ENCODE peak calls at places on chromosomes 5 and 9, in four cellular contexts. N is A549; R is CD4-positive, CD25-positive, alpha-beta regulatory T cell; V is AG04450. D is an unnamed sample.

GRCh38 chr5:150639751-150640150 is 709 bp upstream of the SYNPO start:
- DNase-seq in N (no peak), R (no peak), V (no peak), D (no peak)

GRCh38 chr5:126508962-126509279 is 85.7 kb downstream of the GRAMD2B start:
- DNase-seq in N (no peak), R (peak), V (no peak), D (no peak)

GRCh38 chr5:179160584-179160983 is 100.4 kb downstream of the ZNF354C start:
- DNase-seq in N (no peak), R (no peak), V (no peak), D (no peak)

GRCh38 chr5:92775711-92776615 is 805.1 kb downstream of the NR2F1-AS1 start:
- DNase-seq in N (no peak), R (no peak), V (no peak), D (no peak)

GRCh38 chr9:33778700-33779351 is 16.5 kb upstream of the PRSS3 start:
- DNase-seq in N (peak), R (peak), V (no peak), D (no peak)

GRCh38 chr9:99489043-99489378 is 266.9 kb downstream of the SEC61B start:
- DNase-seq in N (no peak), R (no peak), V (peak), D (peak)

GRCh38 chr5:53017383-53017782 is 28.2 kb downstream of the ITGA2 start:
- DNase-seq in N (no peak), R (no peak), V (no peak), D (no peak)

GRCh38 chr5:133155326-133155969 is 103.6 kb downstream of the HSPA4 start:
- DNase-seq in N (no peak), R (no peak), V (no peak), D (no peak)

GRCh38 chr9:111467778-111468367 is 16.3 kb downstream of the ECPAS start:
- DNase-seq in N (no peak), R (no peak), V (no peak), D (no peak)

GRCh38 chr9:130478152-130478551 is 33.4 kb downstream of the ASS1 start:
- DNase-seq in N (no peak), R (no peak), V (no peak), D (no peak)

GRCh38 chr5:142215915-142216681 is 107.5 kb downstream of the NDFIP1 start:
- DNase-seq in N (peak), R (no peak), V (peak), D (peak)

GRCh38 chr9:88077071-88077617 is 61.1 kb downstream of the SPATA31C2 start:
- DNase-seq in N (no peak), R (no peak), V (no peak), D (no peak)

GRCh38 chr9:129276486-129277260 is 98.6 kb upstream of the IER5L start:
- DNase-seq in N (no peak), R (no peak), V (no peak), D (no peak)

GRCh38 chr5:100840769-100841168 is 62.3 kb downstream of the ST8SIA4 start:
- DNase-seq in N (no peak), R (peak), V (no peak), D (no peak)

GRCh38 chr5:154107729-154108128 is 69.0 kb downstream of the MFAP3 start:
- DNase-seq in N (no peak), R (no peak), V (no peak), D (no peak)

GRCh38 chr5:11383506-11384095 is 520.6 kb downstream of the CTNND2 start:
- DNase-seq in N (no peak), R (no peak), V (no peak), D (no peak)

GRCh38 chr5:35884125-35884788 is 27.6 kb downstream of the IL7R start:
- DNase-seq in N (no peak), R (no peak), V (peak), D (no peak)

GRCh38 chr5:113089653-113090335 is 113.2 kb downstream of the DCP2 start:
- DNase-seq in N (no peak), R (no peak), V (no peak), D (no peak)

GRCh38 chr5:65832603-65833228 is 93.7 kb upstream of the ERBIN start:
- DNase-seq in N (no peak), R (no peak), V (no peak), D (no peak)

GRCh38 chr5:149073217-149073616 is 10.4 kb upstream of the SH3TC2 start:
- DNase-seq in N (no peak), R (no peak), V (no peak), D (no peak)

GRCh38 chr9:35905912-35906679 is at the start of gene HRCT1:
- DNase-seq in N (peak), R (no peak), V (peak), D (peak)

GRCh38 chr5:23523998-23524397 is 16.6 kb downstream of the PRDM9 start:
- DNase-seq in N (no peak), R (no peak), V (no peak), D (no peak)

GRCh38 chr5:115774684-115775083 is 41.8 kb downstream of the CDO1 start:
- DNase-seq in N (no peak), R (no peak), V (no peak), D (no peak)

GRCh38 chr5:66903218-66903617 is 293.4 kb downstream of the CD180 start:
- DNase-seq in N (no peak), R (no peak), V (no peak), D (no peak)

GRCh38 chr5:111960466-111961215 is 203.6 kb upstream of the NREP start:
- DNase-seq in N (no peak), R (no peak), V (no peak), D (no peak)

GRCh38 chr9:16367605-16368424 is 502.7 kb downstream of the BNC2 start:
- DNase-seq in N (no peak), R (no peak), V (no peak), D (no peak)

GRCh38 chr9:16484744-16485143 is 385.7 kb downstream of the BNC2 start:
- DNase-seq in N (no peak), R (no peak), V (no peak), D (no peak)

GRCh38 chr9:137455361-137455991 is 3.7 kb downstream of the NSMF start:
- DNase-seq in N (no peak), R (no peak), V (no peak), D (no peak)

GRCh38 chr5:73213566-73213998 is 40.6 kb downstream of the TMEM174 start:
- DNase-seq in N (no peak), R (no peak), V (peak), D (no peak)

GRCh38 chr5:107381189-107381856 is 289.4 kb downstream of the EFNA5 start:
- DNase-seq in N (peak), R (no peak), V (no peak), D (no peak)

GRCh38 chr5:167999182-167999581 is 292.3 kb upstream of the WWC1 start:
- DNase-seq in N (no peak), R (no peak), V (no peak), D (no peak)

GRCh38 chr9:90287567-90288274 is 354.9 kb downstream of the DIRAS2 start:
- DNase-seq in N (no peak), R (no peak), V (no peak), D (no peak)

GRCh38 chr5:138975098-138975847 is 100.1 kb upstream of the LRRTM2 start:
- DNase-seq in N (no peak), R (no peak), V (peak), D (peak)

GRCh38 chr5:59698207-59698606 is 195.3 kb downstream of the PDE4D start:
- DNase-seq in N (no peak), R (no peak), V (no peak), D (no peak)

GRCh38 chr9:121651295-121652036 is at the start of gene DAB2IP:
- DNase-seq in N (no peak), R (no peak), V (no peak), D (no peak)

GRCh38 chr5:154331924-154332323 is 113.9 kb upstream of the SAP30L start:
- DNase-seq in N (no peak), R (no peak), V (no peak), D (no peak)

GRCh38 chr5:102545175-102545574 is 46.4 kb upstream of the SLCO6A1 start:
- DNase-seq in N (no peak), R (no peak), V (no peak), D (no peak)

GRCh38 chr5:148740466-148740865 is 85.9 kb upstream of the ADRB2 start:
- DNase-seq in N (no peak), R (no peak), V (no peak), D (no peak)

GRCh38 chr9:91302831-91303230 is 58.9 kb downstream of the AUH start:
- DNase-seq in N (peak), R (no peak), V (peak), D (peak)

GRCh38 chr5:177992466-177992865 is 3.6 kb downstream of the PROP1 start:
- DNase-seq in N (no peak), R (no peak), V (no peak), D (no peak)